ENCODE peak calls at places on chromosomes 13 and 19, in nine cellular contexts. C is head of caudate nucleus; D is nephron progenitor cell; P is ELF-1; Z is GM03348; A is activated T-helper 1 cell treated with anti-CD3 and anti-CD28 coated beads, Interleukin-2, amount 50 U/mL, for 16 hours; W is iris pigment epithelial cell; S is stimulated activated CD4-positive, alpha-beta T cell treated with anti-CD3 and anti-CD28 coated beads, Interleukin-2, amount 100 ng/mL, for 48 hours; E is activated T-cell treated with anti-CD3 and anti-CD28 coated beads for 24 hours. I is an unnamed sample.

GRCh38 chr19:49669511-49669910 is 3.8 kb downstream of the BCL2L12 start:
- DNase-seq in C (no peak), D (no peak), P (no peak), Z (no peak), A (no peak), W (peak; percentile 20), S (no peak), E (no peak), I (no peak)

GRCh38 chr19:37966211-37967072 is 59.4 kb downstream of the SIPA1L3 start:
- DNase-seq in C (no peak), D (no peak), P (peak; percentile 41), Z (no peak), A (no peak), W (no peak), S (no peak), E (no peak), I (no peak)

GRCh38 chr19:56150358-56150757 is 9.3 kb downstream of the ZNF444 start:
- DNase-seq in C (no peak), D (no peak), P (no peak), Z (no peak), A (no peak), W (no peak), S (no peak), E (no peak), I (no peak)

GRCh38 chr13:46181799-46182490 is at the start of gene LCP1:
- DNase-seq in C (no peak), D (no peak), P (peak; percentile 5), Z (no peak), A (peak; percentile 55), W (no peak), S (peak; percentile 54), E (peak; percentile 78), I (peak; percentile 73)

GRCh38 chr19:18290250-18291018 is 9.0 kb upstream of the JUND start:
- DNase-seq in C (no peak), D (no peak), P (no peak), Z (no peak), A (peak; percentile 79), W (peak; percentile 23), S (peak; percentile 86), E (peak; percentile 83), I (peak; percentile 94)

GRCh38 chr13:69817333-69817732 is 290.3 kb upstream of the ATXN8OS start:
- DNase-seq in C (no peak), D (no peak), P (no peak), Z (no peak), A (no peak), W (no peak), S (no peak), E (no peak), I (no peak)

GRCh38 chr19:50258918-50259372 is 55.5 kb downstream of the MYH14 start:
- DNase-seq in C (no peak), D (peak; percentile 58), P (peak; percentile 86), Z (peak; percentile 33), A (no peak), W (no peak), S (peak; percentile 24), E (no peak), I (no peak)

GRCh38 chr19:42074513-42075363 is 1.2 kb upstream of the ZNF574 start:
- DNase-seq in C (no peak), D (no peak), P (peak; percentile 39), Z (peak; percentile 50), A (no peak), W (peak; percentile 13), S (no peak), E (no peak), I (no peak)

GRCh38 chr13:85771856-85772255 is 27.4 kb downstream of the SLITRK6 start:
- DNase-seq in C (no peak), D (no peak), P (no peak), Z (no peak), A (no peak), W (peak; percentile 36), S (no peak), E (no peak), I (no peak)